ENCODE peak calls at places on chromosomes 12 and 14, in four cellular contexts. D is activated naive CD8-positive, alpha-beta T cell treated with anti-CD3 and anti-CD28 coated beads, Interleukin-2, amount 50 U/mL, for 16 hours; P is HS-5; F is breast epithelium. T is an unnamed sample.

GRCh38 chr12:8907513-8907912 is 6.8 kb upstream of the PHC1 start:
- DNase-seq in D (no peak), P (no peak), F (no peak), T (no peak)

GRCh38 chr14:69002069-69002468 is 23.0 kb upstream of the ACTN1 start:
- DNase-seq in P (no peak), D (no peak), F (no peak), T (peak; percentile 5)

GRCh38 chr12:56836800-56837663 is 73.9 kb downstream of the HSD17B6 start:
- DNase-seq in F (no peak), D (no peak), P (peak; percentile 65), T (no peak)

GRCh38 chr12:50188280-50188781 is 21.2 kb upstream of the CERS5 start:
- DNase-seq in P (no peak), D (no peak), F (no peak), T (no peak)

GRCh38 chr12:52284562-52285171 is 6.7 kb downstream of the KRT81 start:
- DNase-seq in P (no peak), F (no peak), D (no peak), T (no peak)

GRCh38 chr12:120199595-120200306 is 1.2 kb downstream of the RPLP0 start:
- DNase-seq in F (no peak), D (no peak), P (peak; percentile 60), T (no peak)

GRCh38 chr14:33068626-33069025 is 129.9 kb downstream of the NPAS3 start:
- DNase-seq in P (no peak), F (no peak), D (no peak), T (no peak)

GRCh38 chr12:41589878-41590277 is 401.8 kb downstream of the PDZRN4 start:
- DNase-seq in D (no peak), F (no peak), P (no peak), T (no peak)

GRCh38 chr12:72366255-72366654 is 94.1 kb downstream of the TRHDE start:
- DNase-seq in D (no peak), P (no peak), F (no peak), T (no peak)

GRCh38 chr12:62530596-62530995 is 64.0 kb downstream of the MON2 start:
- DNase-seq in F (no peak), D (no peak), P (peak; percentile 76), T (no peak)

GRCh38 chr12:100688451-100688864 is 106.1 kb upstream of the ANO4 start:
- DNase-seq in F (no peak), D (no peak), P (no peak), T (no peak)

GRCh38 chr12:113396200-113396599 is 7.5 kb downstream of the SDS start:
- DNase-seq in F (no peak), D (no peak), P (no peak), T (no peak)

GRCh38 chr14:103296007-103296406 is 38.0 kb upstream of the EIF5 start:
- DNase-seq in P (no peak), F (no peak), D (no peak), T (no peak)

GRCh38 chr12:52419656-52420055 is 13.5 kb upstream of the KRT82 start:
- DNase-seq in P (no peak), F (no peak), D (no peak), T (no peak)

GRCh38 chr14:99681832-99682148 is 2.3 kb upstream of the CYP46A1 start:
- DNase-seq in F (no peak), D (no peak), P (no peak), T (peak; percentile 32)

GRCh38 chr12:55043542-55043941 is 23.8 kb downstream of the NEUROD4 start:
- DNase-seq in F (no peak), D (no peak), P (no peak), T (no peak)

GRCh38 chr12:32031109-32031508 is 71.9 kb downstream of the RESF1 start:
- DNase-seq in F (no peak), D (no peak), P (no peak), T (no peak)

T was measured in NCI-H146.